ENCODE peak calls at places on chromosomes 4 and X, in six cellular contexts. Y is endothelial cell of umbilical vein, E is neuronal stem cell, L is small intestine, V is colonic mucosa, P is transverse colon. X is an unnamed sample.

GRCh38 chr4:52991452-52991851 is 129.3 kb downstream of the RASL11B start:
- DNase-seq in P (no peak), V (no peak), L (no peak), Y (no peak), E (no peak), X (no peak)

GRCh38 chr4:145909331-145909730 is 29.3 kb downstream of the ZNF827 start:
- DNase-seq in Y (no peak), E (peak; percentile 18), P (peak; percentile 89), V (peak; percentile 94), L (peak; percentile 91), X (peak; percentile 87)

GRCh38 chrX:23756165-23756564 is 13.1 kb upstream of the ACOT9 start:
- DNase-seq in L (peak; percentile 65), E (peak; percentile 55), P (peak; percentile 70), Y (peak; percentile 54), V (peak; percentile 74), X (peak; percentile 63)

GRCh38 chrX:130057209-130057608 is 53.1 kb downstream of the ELF4 start:
- DNase-seq in P (no peak), E (no peak), Y (no peak), V (no peak), L (no peak), X (no peak)

GRCh38 chrX:16807548-16807947 is 21.3 kb downstream of the TXLNG start:
- DNase-seq in E (no peak), L (peak; percentile 61), Y (peak; percentile 61), P (no peak), V (no peak), X (no peak)

GRCh38 chr4:56927196-56927595 is 19.5 kb downstream of the REST start:
- DNase-seq in L (no peak), E (no peak), P (no peak), V (no peak), Y (no peak), X (no peak)

GRCh38 chrX:118350715-118351114 is 4.8 kb downstream of the WDR44 start:
- DNase-seq in L (no peak), V (no peak), E (no peak), Y (no peak), P (no peak), X (no peak)

GRCh38 chr4:76614589-76614988 is 179.6 kb downstream of the SHROOM3 start:
- DNase-seq in P (no peak), Y (no peak), E (no peak), V (no peak), L (no peak), X (no peak)

GRCh38 chrX:123188081-123188480 is 4.0 kb downstream of the GRIA3 start:
- DNase-seq in Y (no peak), E (no peak), L (no peak), V (no peak), P (no peak), X (no peak)

GRCh38 chr4:54659213-54660144 is 1.7 kb downstream of the KIT start:
- DNase-seq in L (no peak), V (no peak), Y (peak; percentile 36), P (no peak), E (peak; percentile 37), X (peak; percentile 42)

GRCh38 chrX:12802741-12803140 is 11.5 kb downstream of the PRPS2 start:
- DNase-seq in V (no peak), Y (no peak), P (no peak), E (no peak), L (no peak), X (no peak)

GRCh38 chr4:172147702-172148101 is 334.5 kb downstream of the GALNTL6 start:
- DNase-seq in E (no peak), Y (no peak), P (no peak), V (no peak), L (no peak), X (no peak)
- H3K27ac ChIP-seq in E (no peak overlapping the region), Y (no peak overlapping the region), P (no peak overlapping the region), V (no peak overlapping the region), L (no peak overlapping the region), X (no peak overlapping the region)

DNA sequence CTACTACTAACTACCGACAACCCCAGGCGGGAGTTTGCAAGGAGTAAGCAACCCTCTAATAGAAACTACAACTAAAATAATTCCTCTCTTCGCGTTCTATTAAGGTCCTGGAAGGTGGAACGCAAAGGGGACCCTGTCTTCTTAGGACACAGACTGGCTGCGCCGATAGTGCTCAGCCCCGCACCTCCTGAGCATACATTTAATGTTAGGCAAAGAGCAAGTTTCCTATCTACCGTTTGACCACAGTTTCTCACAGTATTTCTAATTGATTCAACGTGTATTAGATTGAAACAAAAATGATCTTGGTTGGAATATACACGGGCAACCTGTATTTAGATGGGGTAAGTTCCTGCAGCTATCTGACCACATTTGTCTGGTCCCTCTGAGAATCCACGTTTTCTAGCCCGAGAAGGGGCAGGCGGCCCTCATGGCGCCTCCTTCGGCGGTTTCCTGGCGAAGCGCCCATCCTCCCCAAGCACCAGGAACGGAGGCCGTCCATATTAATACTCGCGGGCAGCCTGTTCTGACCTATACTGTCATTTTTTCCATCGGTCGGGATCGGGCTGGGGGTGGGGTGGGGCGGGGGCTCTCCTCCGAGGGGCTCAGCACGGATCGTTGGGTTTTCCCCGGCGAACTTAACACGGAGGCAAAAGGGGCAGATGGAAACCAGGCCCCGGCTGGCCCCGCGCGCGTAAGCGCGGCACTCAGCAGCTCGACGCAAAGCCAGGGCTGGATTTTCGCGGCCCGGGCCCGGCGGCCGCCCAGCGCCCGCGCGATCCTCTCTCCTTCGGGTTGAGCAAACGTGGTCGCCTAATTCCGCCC is 77.0 kb upstream of the BCOR start:
- DNase-seq in Y (peak; percentile 51), E (no peak), V (peak; percentile 48), L (peak; percentile 28), P (peak; percentile 57), X (peak; percentile 51)
- H3K4me3 ChIP-seq in Y (peak overlapping the region; percentile 49), E (peak overlapping the region; percentile 46), V (peak overlapping the region; percentile 36), L (peak overlapping the region; percentile 12), P (peak overlapping the region; percentile 44), X (peak overlapping the region; percentile 55)

DNA sequence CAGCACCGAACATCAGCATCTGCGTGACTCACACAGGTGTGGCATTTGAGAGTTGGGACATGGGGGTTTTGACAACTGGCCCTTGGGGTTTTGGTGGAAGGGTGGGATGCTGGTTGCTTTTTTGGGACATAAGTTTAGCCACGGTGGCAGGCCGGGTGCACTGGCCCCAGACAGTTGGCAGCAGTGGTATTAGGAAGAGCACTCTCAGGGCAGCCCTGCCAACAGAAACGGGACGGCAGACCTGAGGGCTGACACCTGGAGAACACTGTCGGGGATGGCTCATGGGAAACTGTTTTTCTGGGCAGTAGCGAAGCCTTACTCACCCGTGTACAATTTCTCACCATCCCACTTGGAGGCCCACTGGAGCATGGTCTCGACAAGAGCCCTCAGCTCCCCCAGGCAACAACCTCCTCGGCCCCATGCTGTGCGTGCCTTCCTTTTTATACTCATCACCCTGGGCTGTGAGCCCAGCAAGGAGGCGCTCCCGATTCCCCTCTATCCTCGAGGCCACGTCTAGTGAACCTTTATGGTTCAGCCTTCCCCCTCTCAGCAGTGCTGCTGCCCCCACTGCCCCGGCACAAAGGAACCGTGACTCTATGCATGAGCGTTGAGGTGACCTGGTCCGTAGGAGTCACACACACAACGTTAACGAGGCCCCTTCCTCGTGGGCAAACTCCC is 30.6 kb downstream of the WDR1 start:
- DNase-seq in V (no peak), P (peak; percentile 4), L (no peak), Y (no peak), E (no peak), X (no peak)
- H3K27ac ChIP-seq in V (no peak overlapping the region), P (no peak overlapping the region), L (no peak overlapping the region), Y (no peak overlapping the region), E (no peak overlapping the region), X (no peak overlapping the region)

GRCh38 chr4:106365613-106366012 is 3.0 kb downstream of the GIMD1 start:
- DNase-seq in L (peak; percentile 67), E (no peak), P (no peak), Y (peak; percentile 91), V (no peak), X (no peak)
- H3K4me3 ChIP-seq in L (no peak overlapping the region), E (no peak overlapping the region), P (no peak overlapping the region), Y (no peak overlapping the region), V (no peak overlapping the region), X (no peak overlapping the region)

DNA sequence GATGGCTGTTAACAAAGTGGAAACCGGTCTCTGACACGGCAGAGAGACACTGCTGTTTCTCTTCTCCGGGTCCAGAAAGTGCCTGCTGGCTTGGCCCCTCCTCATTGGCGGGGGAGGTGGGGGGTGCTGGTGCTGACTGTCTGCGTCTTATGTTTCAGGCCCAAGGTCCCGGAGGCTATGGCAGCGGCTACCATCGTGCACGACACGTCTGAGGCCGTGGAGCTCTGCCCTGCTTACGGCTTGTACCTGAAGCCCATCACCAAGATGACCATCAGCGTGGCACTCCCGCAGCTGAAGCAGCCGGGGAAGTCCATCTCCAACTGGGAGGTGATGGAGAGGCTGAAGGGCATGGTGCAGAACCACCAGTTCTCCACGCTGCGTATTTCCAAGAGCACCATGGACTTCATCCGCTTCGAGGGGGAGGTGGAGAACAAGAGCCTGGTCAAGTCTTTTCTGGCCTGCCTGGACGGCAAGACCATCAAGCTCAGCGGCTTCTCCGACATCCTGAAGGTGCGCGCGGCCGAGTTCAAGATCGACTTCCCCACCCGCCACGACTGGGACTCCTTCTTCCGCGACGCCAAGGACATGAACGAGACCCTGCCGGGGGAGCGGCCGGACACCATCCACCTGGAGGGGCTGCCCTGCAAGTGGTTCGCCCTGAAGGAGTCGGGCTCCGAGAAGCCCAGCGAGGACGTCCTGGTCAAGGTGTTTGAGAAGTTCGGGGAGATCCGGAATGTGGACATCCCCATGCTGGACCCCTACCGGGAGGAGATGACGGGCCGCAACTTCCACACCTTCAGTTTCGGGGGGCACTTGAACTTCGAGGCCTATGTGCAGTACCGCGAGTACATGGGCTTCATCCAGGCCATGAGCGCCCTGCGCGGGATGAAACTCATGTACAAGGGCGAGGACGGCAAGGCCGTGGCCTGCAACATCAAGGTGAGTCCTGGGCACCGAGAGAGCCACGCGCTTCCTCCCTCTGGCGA is 2.2 kb downstream of the AKAP17A start:
- DNase-seq in V (no peak), Y (no peak), E (no peak), P (no peak), L (no peak), X (peak; percentile 24)
- H3K27ac ChIP-seq in V (no peak overlapping the region), Y (no peak overlapping the region), E (no peak overlapping the region), P (no peak overlapping the region), L (no peak overlapping the region), X (peak overlapping the region; percentile 84)

GRCh38 chrX:3589474-3589873 is 124.0 kb downstream of the PRKX start:
- DNase-seq in P (no peak), Y (no peak), E (no peak), L (no peak), V (no peak), X (no peak)

GRCh38 chrX:3598046-3598605 is 115.3 kb downstream of the PRKX start:
- DNase-seq in E (no peak), V (no peak), P (no peak), Y (no peak), L (no peak), X (no peak)

GRCh38 chrX:3592184-3592583 is 121.3 kb downstream of the PRKX start:
- DNase-seq in P (no peak), Y (no peak), V (no peak), L (no peak), E (peak; percentile 4), X (no peak)
- H3K4me3 ChIP-seq in P (no peak overlapping the region), Y (no peak overlapping the region), V (no peak overlapping the region), L (no peak overlapping the region), E (no peak overlapping the region), X (no peak overlapping the region)